ENCODE peak calls at places on chromosomes 7 and 10, in ten cellular contexts. One of them, this sample, is unnamed.

GRCh38 chr7:67916571-67916970 is 919.9 kb downstream of the TYW1 start:
- DNase-seq in GM13976: no peak
- DNase-seq in kidney: no peak
- DNase-seq in foreskin fibroblast: no peak
- DNase-seq in ACHN: no peak
- DNase-seq in GM12878: no peak
- DNase-seq in NB4: no peak
- DNase-seq in T-helper 2 cell: no peak
- DNase-seq in SW480: peak
- DNase-seq in NCI-H460: no peak
- DNase-seq in this sample: no peak

GRCh38 chr10:90872648-90873020 is 860 bp downstream of the RPP30 start:
- DNase-seq in NCI-H460: no peak
- DNase-seq in NB4: no peak
- DNase-seq in kidney: no peak
- DNase-seq in GM12878: no peak
- DNase-seq in T-helper 2 cell: no peak
- DNase-seq in GM13976: no peak
- DNase-seq in SW480: no peak
- DNase-seq in ACHN: no peak
- DNase-seq in foreskin fibroblast: no peak
- DNase-seq in this sample: no peak

GRCh38 chr10:23373156-23373555 is 28.6 kb upstream of the C10orf67 start:
- DNase-seq in GM13976: no peak
- DNase-seq in kidney: no peak
- DNase-seq in SW480: no peak
- DNase-seq in foreskin fibroblast: no peak
- DNase-seq in T-helper 2 cell: no peak
- DNase-seq in NCI-H460: no peak
- DNase-seq in ACHN: no peak
- DNase-seq in NB4: no peak
- DNase-seq in GM12878: no peak
- DNase-seq in this sample: no peak

GRCh38 chr7:131108212-131108980 is 219.3 kb upstream of the MKLN1 start:
- DNase-seq in kidney: peak
- DNase-seq in SW480: no peak
- DNase-seq in foreskin fibroblast: no peak
- DNase-seq in T-helper 2 cell: no peak
- DNase-seq in GM12878: no peak
- DNase-seq in NCI-H460: no peak
- DNase-seq in NB4: peak
- DNase-seq in ACHN: peak
- DNase-seq in GM13976: peak
- DNase-seq in this sample: no peak

GRCh38 chr10:28839600-28840007 is 162.3 kb downstream of the BAMBI start:
- DNase-seq in kidney: no peak
- DNase-seq in GM13976: no peak
- DNase-seq in NB4: no peak
- DNase-seq in GM12878: no peak
- DNase-seq in T-helper 2 cell: no peak
- DNase-seq in foreskin fibroblast: no peak
- DNase-seq in NCI-H460: no peak
- DNase-seq in ACHN: no peak
- DNase-seq in SW480: no peak
- DNase-seq in this sample: no peak

GRCh38 chr10:32271617-32272016 is 75.3 kb downstream of the EPC1 start:
- DNase-seq in kidney: no peak
- DNase-seq in SW480: no peak
- DNase-seq in GM12878: no peak
- DNase-seq in GM13976: no peak
- DNase-seq in ACHN: no peak
- DNase-seq in T-helper 2 cell: no peak
- DNase-seq in NB4: no peak
- DNase-seq in foreskin fibroblast: no peak
- DNase-seq in NCI-H460: no peak
- DNase-seq in this sample: no peak

GRCh38 chr7:126578338-126578737 is 674.4 kb downstream of the GRM8 start:
- DNase-seq in NCI-H460: no peak
- DNase-seq in NB4: no peak
- DNase-seq in kidney: no peak
- DNase-seq in GM12878: no peak
- DNase-seq in GM13976: no peak
- DNase-seq in foreskin fibroblast: no peak
- DNase-seq in T-helper 2 cell: no peak
- DNase-seq in SW480: no peak
- DNase-seq in ACHN: no peak
- DNase-seq in this sample: no peak

GRCh38 chr7:7274782-7275181 is 92.4 kb downstream of the C1GALT1 start:
- DNase-seq in GM13976: no peak
- DNase-seq in NB4: no peak
- DNase-seq in SW480: no peak
- DNase-seq in T-helper 2 cell: no peak
- DNase-seq in ACHN: no peak
- DNase-seq in foreskin fibroblast: peak
- DNase-seq in kidney: no peak
- DNase-seq in NCI-H460: no peak
- DNase-seq in GM12878: no peak
- DNase-seq in this sample: no peak

GRCh38 chr10:33381391-33381790 is 46.9 kb upstream of the NRP1 start:
- DNase-seq in kidney: no peak
- DNase-seq in ACHN: no peak
- DNase-seq in GM13976: no peak
- DNase-seq in NB4: no peak
- DNase-seq in NCI-H460: no peak
- DNase-seq in foreskin fibroblast: no peak
- DNase-seq in GM12878: no peak
- DNase-seq in SW480: no peak
- DNase-seq in T-helper 2 cell: no peak
- DNase-seq in this sample: no peak

GRCh38 chr10:22816298-22816653 is 101.9 kb upstream of the PIP4K2A start:
- DNase-seq in GM12878: no peak
- DNase-seq in ACHN: peak
- DNase-seq in foreskin fibroblast: peak
- DNase-seq in NCI-H460: peak
- DNase-seq in T-helper 2 cell: no peak
- DNase-seq in kidney: no peak
- DNase-seq in GM13976: no peak
- DNase-seq in NB4: peak
- DNase-seq in SW480: peak
- DNase-seq in this sample: no peak